ENCODE peak calls at places on chromosome 13, in five cellular contexts. B is activated T-helper 1 cell treated with anti-CD3 and anti-CD28 coated beads, Interleukin-12 subunit alpha, Interleukin-12 subunit beta, Interleukin-2, Interleukin-4 antibody, amounts not matched to agents 30 ng/mL and 10 ng/mL and 1 ng/mL, durations not matched to agents 14 hours and 24 hours and 36 hours; G is activated CD8-positive, alpha-beta memory T cell treated with anti-CD3 and anti-CD28 coated beads for 48 hours; T is HS-5; Y is uterus. D is an unnamed sample.

GRCh38 chr13:114064516-114065140 is 67.8 kb downstream of the RASA3 start:
- DNase-seq in T (no peak), G (no peak), Y (peak; percentile 64), B (no peak), D (no peak)

GRCh38 chr13:20359335-20359734 is 127.2 kb upstream of the GJB6 start:
- DNase-seq in Y (no peak), G (no peak), T (peak; percentile 79), B (no peak), D (no peak)

GRCh38 chr13:42968906-42969305 is 23.1 kb downstream of the EPSTI1 start:
- DNase-seq in B (no peak), T (no peak), G (no peak), Y (no peak), D (peak; percentile 28)

GRCh38 chr13:59666504-59666903 is 497.2 kb downstream of the DIAPH3 start:
- DNase-seq in G (no peak), B (no peak), T (no peak), Y (no peak), D (no peak)

GRCh38 chr13:76474356-76474755 is 411.8 kb downstream of the KCTD12 start:
- DNase-seq in T (no peak), G (no peak), B (no peak), Y (no peak), D (no peak)

GRCh38 chr13:64675256-64675892 is 2554.8 kb downstream of the PCDH9 start:
- DNase-seq in B (no peak), T (peak; percentile 69), G (no peak), Y (no peak), D (no peak)

GRCh38 chr13:110307697-110308376 is 753 bp downstream of the COL4A2 start:
- DNase-seq in T (no peak), G (no peak), B (no peak), Y (no peak), D (peak; percentile 88)

GRCh38 chr13:43132911-43133310 is 109.5 kb downstream of the DNAJC15 start:
- DNase-seq in G (no peak), B (no peak), T (no peak), Y (no peak), D (no peak)

GRCh38 chr13:20988909-20989735 is 72.3 kb downstream of the LATS2 start:
- DNase-seq in T (no peak), G (no peak), Y (no peak), B (no peak), D (peak; percentile 82)

GRCh38 chr13:48641404-48641803 is 12.3 kb upstream of the CYSLTR2 start:
- DNase-seq in G (no peak), Y (no peak), B (no peak), T (no peak), D (no peak)

GRCh38 chr13:99434258-99434788 is 66.9 kb upstream of the TM9SF2 start:
- DNase-seq in G (peak; percentile 64), T (no peak), Y (no peak), B (peak; percentile 60), D (no peak)

GRCh38 chr13:35260316-35260715 is 216.2 kb downstream of the MAB21L1 start:
- DNase-seq in T (no peak), Y (no peak), G (no peak), B (no peak), D (no peak)

GRCh38 chr13:62556973-62557372 is 1141.3 kb upstream of the PCDH20 start:
- DNase-seq in B (no peak), G (no peak), Y (no peak), T (peak; percentile 1), D (no peak)

GRCh38 chr13:61370520-61370919 is 45.1 kb downstream of the PCDH20 start:
- DNase-seq in Y (no peak), G (no peak), B (no peak), T (no peak), D (no peak)

GRCh38 chr13:64158910-64159309 is 2743.3 kb upstream of the PCDH20 start:
- DNase-seq in Y (no peak), T (peak; percentile 6), B (no peak), G (no peak), D (no peak)

GRCh38 chr13:94702181-94703041 is 9.9 kb downstream of the SOX21 start:
- DNase-seq in B (no peak), Y (no peak), T (no peak), G (no peak), D (no peak)

GRCh38 chr13:36515466-36515865 is 83.2 kb downstream of the CCNA1 start:
- DNase-seq in B (no peak), Y (no peak), G (no peak), T (no peak), D (no peak)

GRCh38 chr13:113854238-113855011 is 9.5 kb downstream of the GAS6 start:
- DNase-seq in B (no peak), T (no peak), G (no peak), Y (peak; percentile 52), D (no peak)

GRCh38 chr13:26742691-26743358 is 17.8 kb downstream of the GPR12 start:
- DNase-seq in T (no peak), B (no peak), Y (no peak), G (no peak), D (no peak)

GRCh38 chr13:41060723-41061074 is 610 bp upstream of the WBP4 start:
- DNase-seq in T (no peak), G (peak; percentile 88), Y (peak; percentile 83), B (peak; percentile 77), D (peak; percentile 96)

GRCh38 chr13:22173605-22174004 is 502.7 kb downstream of the FGF9 start:
- DNase-seq in B (no peak), Y (no peak), T (no peak), G (no peak), D (no peak)

GRCh38 chr13:112105884-112106283 is 38.9 kb downstream of the SOX1 start:
- DNase-seq in Y (no peak), G (no peak), B (no peak), T (no peak), D (no peak)

GRCh38 chr13:28630864-28631263 is 28.1 kb upstream of the POMP start:
- DNase-seq in T (no peak), G (no peak), Y (no peak), B (no peak), D (no peak)

GRCh38 chr13:104408733-104409132 is 1342.5 kb upstream of the SLC10A2 start:
- DNase-seq in Y (no peak), T (no peak), G (no peak), B (no peak), D (no peak)

GRCh38 chr13:27921961-27922910 is 2.4 kb downstream of the PDX1 start:
- DNase-seq in B (no peak), T (no peak), Y (no peak), G (no peak), D (no peak)

GRCh38 chr13:93726173-93727019 is 499.8 kb downstream of the GPC6 start:
- DNase-seq in Y (no peak), G (no peak), B (no peak), T (no peak), D (no peak)

GRCh38 chr13:60213236-60213746 is 49.6 kb upstream of the DIAPH3 start:
- DNase-seq in G (no peak), T (no peak), B (no peak), Y (no peak), D (no peak)

GRCh38 chr13:114020750-114021463 is 47.0 kb upstream of the C13orf46 start:
- DNase-seq in G (no peak), B (no peak), T (no peak), Y (no peak), D (no peak)

GRCh38 chr13:113996081-113996911 is 22.4 kb upstream of the C13orf46 start:
- DNase-seq in B (no peak), G (no peak), T (no peak), Y (no peak), D (no peak)

GRCh38 chr13:20414475-20415287 is 111.0 kb downstream of the CRYL1 start:
- DNase-seq in T (no peak), Y (no peak), G (no peak), B (no peak), D (no peak)